ENCODE peak calls at places on chromosomes 2 and 18, in four cellular contexts. B, V, W and H are unnamed samples.

GRCh38 chr2:109242654-109243331 is 113.8 kb downstream of the SH3RF3 start:
- DNase-seq in B (no peak), V (no peak), W (no peak), H (no peak)

GRCh38 chr2:157840568-157841156 is 35.5 kb downstream of the ACVR1 start:
- DNase-seq in B (no peak), V (peak; percentile 79), W (no peak), H (no peak)

GRCh38 chr2:83233284-83233683 is 1225.8 kb downstream of the SUCLG1 start:
- DNase-seq in B (no peak), V (no peak), W (no peak), H (no peak)

GRCh38 chr2:52594036-52594435 is 1173.6 kb upstream of the CHAC2 start:
- DNase-seq in B (no peak), V (no peak), W (no peak), H (no peak)

GRCh38 chr2:120804446-120804845 is 68.8 kb downstream of the GLI2 start:
- DNase-seq in B (no peak), V (no peak), W (no peak), H (no peak)

GRCh38 chr2:37587817-37588216 is 83.6 kb downstream of the CDC42EP3 start:
- DNase-seq in B (no peak), V (no peak), W (no peak), H (no peak)

GRCh38 chr18:23668731-23669130 is 6.0 kb upstream of the ANKRD29 start:
- DNase-seq in B (no peak), V (no peak), W (no peak), H (no peak)

GRCh38 chr2:16394986-16395550 is 270.6 kb downstream of the CYRIA start:
- DNase-seq in B (no peak), V (no peak), W (no peak), H (no peak)

GRCh38 chr2:171160630-171161424 is at the start of gene TLK1:
- DNase-seq in B (no peak), V (peak; percentile 73), W (peak; percentile 54), H (peak; percentile 90)

GRCh38 chr2:164599954-164600589 is 21.2 kb downstream of the GRB14 start:
- DNase-seq in B (no peak), V (peak; percentile 88), W (no peak), H (peak; percentile 43)

GRCh38 chr2:70371753-70372152 is 69.9 kb upstream of the FAM136A start:
- DNase-seq in B (no peak), V (no peak), W (no peak), H (no peak)

GRCh38 chr2:171893196-171893823 is 734 bp downstream of the SLC25A12 start:
- DNase-seq in B (no peak), V (no peak), W (no peak), H (peak; percentile 20)

GRCh38 chr2:217060516-217060915 is 200.7 kb upstream of the TNP1 start:
- DNase-seq in B (no peak), V (no peak), W (no peak), H (no peak)

GRCh38 chr2:235666240-235666781 is 172.5 kb downstream of the AGAP1 start:
- DNase-seq in B (no peak), V (peak; percentile 77), W (no peak), H (no peak)

GRCh38 chr2:68643011-68643873 is at the start of gene PROKR1:
- DNase-seq in B (no peak), V (no peak), W (no peak), H (peak; percentile 60)

GRCh38 chr18:63150326-63150725 is 169.2 kb downstream of the BCL2 start:
- DNase-seq in B (no peak), V (no peak), W (no peak), H (no peak)

GRCh38 chr2:30736461-30737325 is 70.6 kb downstream of the CAPN13 start:
- DNase-seq in B (no peak), V (no peak), W (no peak), H (no peak)

GRCh38 chr18:50518787-50519520 is 40.9 kb upstream of the MAPK4 start:
- DNase-seq in B (no peak), V (no peak), W (no peak), H (no peak)

GRCh38 chr18:79681484-79682387 is 2.1 kb downstream of the CTDP1 start:
- DNase-seq in B (no peak), V (no peak), W (no peak), H (no peak)

GRCh38 chr2:100902833-100903405 is 83.0 kb downstream of the NPAS2 start:
- DNase-seq in B (no peak), V (peak; percentile 81), W (no peak), H (no peak)

GRCh38 chr2:36541891-36542595 is 55.9 kb downstream of the FEZ2 start:
- DNase-seq in B (no peak), V (no peak), W (no peak), H (no peak)

GRCh38 chr18:683531-683930 is 26.1 kb downstream of the TYMS start:
- DNase-seq in B (no peak), V (no peak), W (no peak), H (no peak)

GRCh38 chr18:680392-680791 is 22.9 kb downstream of the TYMS start:
- DNase-seq in B (no peak), V (no peak), W (no peak), H (no peak)

GRCh38 chr18:682833-683232 is 25.4 kb downstream of the TYMS start:
- DNase-seq in B (no peak), V (peak; percentile 51), W (no peak), H (no peak)

GRCh38 chr18:678482-679182 is 21.2 kb downstream of the TYMS start:
- DNase-seq in B (no peak), V (no peak), W (no peak), H (no peak)

GRCh38 chr18:681985-682384 is 24.5 kb downstream of the TYMS start:
- DNase-seq in B (no peak), V (no peak), W (no peak), H (no peak)
- TF ChIP-seq GABPA in B (no peak), V (no peak), W (no peak), H (no peak)

DNA sequence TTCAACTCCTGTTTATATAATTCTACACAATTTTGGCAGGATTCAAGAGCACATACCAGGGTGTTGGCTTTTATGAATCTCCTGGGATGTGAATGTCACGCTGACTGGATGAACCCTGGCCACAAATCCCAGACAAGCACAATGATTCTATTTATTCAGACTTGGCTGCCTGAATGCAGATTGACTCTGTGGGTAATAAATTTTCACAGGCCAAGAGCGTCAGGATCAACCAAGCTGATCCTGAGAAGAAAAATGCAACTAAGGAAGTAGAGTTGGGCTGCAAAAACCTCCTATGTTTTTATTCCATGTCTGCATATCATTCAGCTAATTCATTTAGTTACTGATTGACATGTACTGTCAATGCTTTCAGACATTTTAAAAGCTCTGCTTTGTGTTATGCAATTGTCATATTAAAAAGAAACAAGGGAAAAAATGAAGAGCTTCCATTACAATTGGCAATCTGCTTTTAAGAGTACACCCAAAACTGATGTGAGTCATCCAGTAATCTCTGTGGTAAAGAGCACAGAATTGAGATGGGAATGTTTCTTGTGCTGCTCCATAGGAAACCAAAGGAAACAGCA is 173.0 kb upstream of the REV1 start:
- DNase-seq in B (no peak), V (no peak), W (no peak), H (no peak)
- TF ChIP-seq ZNF274 in B (no peak), V (no peak), W (no peak), H (no peak)

DNA sequence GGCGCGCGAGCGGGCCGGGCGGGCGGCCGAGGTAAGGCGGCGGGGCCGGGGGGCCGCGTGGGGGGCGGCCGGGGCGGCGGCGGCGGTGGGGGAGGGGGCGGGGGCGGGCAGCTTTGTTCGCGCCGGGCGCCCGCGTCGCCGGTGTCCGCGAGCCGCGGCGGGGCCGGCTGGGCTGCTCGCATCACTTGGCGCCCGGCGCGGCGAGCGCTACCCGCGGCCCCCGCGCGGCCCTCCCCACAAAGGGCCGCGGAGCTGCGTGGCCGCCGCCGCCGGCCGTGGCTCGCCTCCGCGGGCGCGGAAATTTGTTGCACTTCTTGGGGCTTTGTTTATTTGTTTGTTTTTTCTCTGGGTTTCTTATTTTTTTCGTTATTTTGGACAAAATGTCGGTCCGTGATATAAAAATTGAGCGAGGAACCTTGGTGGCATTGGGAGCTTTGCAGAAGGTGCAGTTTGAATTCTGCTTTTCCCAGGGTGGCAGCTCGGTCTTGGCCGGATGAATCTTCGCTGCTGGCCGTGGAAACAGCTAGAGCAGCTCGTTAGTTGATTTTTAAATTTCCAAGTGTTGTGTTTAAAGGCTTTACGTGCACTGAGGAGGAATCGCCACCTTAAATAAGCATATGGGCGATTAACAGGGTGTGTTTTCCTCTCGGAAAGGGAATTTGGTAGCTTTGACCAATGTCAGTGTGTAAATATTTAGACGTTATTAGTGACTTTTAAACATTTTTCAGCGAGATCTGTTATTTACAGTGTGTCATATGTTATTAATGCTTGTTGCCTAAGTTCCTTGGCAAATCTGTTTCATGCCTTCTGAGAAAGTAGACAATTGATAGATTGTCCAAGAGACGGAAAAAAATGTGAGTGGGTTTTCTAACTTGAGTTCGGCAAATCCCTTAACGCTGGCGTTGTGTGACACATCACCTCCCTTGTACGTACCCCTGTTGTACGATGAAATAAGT is 816 bp downstream of the UBE2E3 start:
- DNase-seq in B (no peak), V (no peak), W (no peak), H (peak; percentile 42)
- TF ChIP-seq GABPA in B (no peak), V (no peak), W (no peak), H (no peak)

DNA sequence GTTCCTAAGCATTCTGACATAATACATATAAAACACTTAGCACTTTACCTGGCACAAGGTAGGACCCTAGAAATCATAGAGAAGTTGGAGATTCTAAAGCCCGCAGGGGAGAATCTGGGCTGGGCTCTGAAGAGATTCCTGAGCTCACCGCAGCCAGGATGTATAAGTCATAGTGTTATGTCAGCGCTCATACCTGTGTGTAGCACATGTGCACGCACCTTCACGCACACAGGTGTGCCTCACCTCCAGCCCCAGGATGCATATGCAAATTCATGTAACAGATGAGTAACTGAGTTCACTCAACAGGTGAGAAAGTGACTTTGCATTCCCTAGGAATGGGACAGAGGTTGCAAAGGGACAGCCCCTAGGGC is 7.9 kb upstream of the SDC1 start:
- DNase-seq in B (no peak), V (no peak), W (no peak), H (no peak)
- TF ChIP-seq ZNF274 in B (no peak), V (no peak), W (no peak), H (no peak)